ENCODE peak calls at places on chromosomes 4 and X, in seven cellular contexts. M is kidney; O is pancreas; W is stomach; G is transverse colon; U is endothelial cell of umbilical vein; N is CD8-positive, alpha-beta memory T cell. V is an unnamed sample. For H3K4me1, the result is how much of the 10 kb centered on the place peaks cover.

GRCh38 chr4:65502151-65502691 is 168.1 kb downstream of the EPHA5 start:
- DNase-seq in G (no peak), W (no peak), M (no peak), U (peak), N (no peak), O (no peak), V (no peak)

GRCh38 chr4:127506283-127506682 is 126.5 kb upstream of the INTU start:
- DNase-seq in O (no peak), M (no peak), W (no peak), N (no peak), U (no peak), G (no peak), V (no peak)

GRCh38 chr4:73726000-73726399 is 14.4 kb upstream of the CXCL8 start:
- DNase-seq in G (no peak), O (no peak), N (no peak), W (no peak), M (no peak), U (peak), V (no peak)

GRCh38 chrX:115560211-115560977 is 580 bp upstream of the PLS3 start:
- DNase-seq in N (no peak), W (no peak), U (peak), M (no peak), O (peak), G (no peak), V (no peak)

GRCh38 chrX:118694628-118695027 is 32.8 kb upstream of the IL13RA1 start:
- DNase-seq in O (no peak), U (peak), G (no peak), W (no peak), N (no peak), M (no peak), V (no peak)

GRCh38 chrX:76931518-76931917 is 504.0 kb downstream of the MAGEE1 start:
- DNase-seq in O (no peak), W (no peak), G (no peak), N (no peak), U (no peak), M (no peak), V (no peak)

GRCh38 chr4:97367878-97368277 is 775.4 kb downstream of the STPG2 start:
- DNase-seq in W (no peak), M (no peak), U (peak), O (no peak), N (no peak), G (no peak), V (no peak)

GRCh38 chrX:72062890-72063289 is 68.8 kb downstream of the RTL5 start:
- DNase-seq in U (no peak), N (no peak), W (no peak), O (peak), G (no peak), M (no peak), V (no peak)

GRCh38 chrX:120794525-120794975 is 81.1 kb downstream of the CT47B1 start:
- DNase-seq in N (no peak), M (no peak), G (no peak), U (peak), W (no peak), O (no peak), V (no peak)

GRCh38 chrX:40098264-40099045 is 697 bp upstream of the BCOR start:
- DNase-seq in G (peak), W (no peak), O (peak), U (peak), N (peak), M (no peak), V (no peak)

GRCh38 chr4:2924286-2924685 is 38.9 kb downstream of the NOP14 start:
- DNase-seq in U (no peak), W (peak), N (no peak), G (no peak), O (peak), M (peak), V (no peak)

GRCh38 chrX:132751043-132751690 is 207.3 kb downstream of the HS6ST2 start:
- DNase-seq in N (no peak), W (no peak), U (no peak), O (no peak), M (no peak), G (no peak), V (no peak)

GRCh38 chr4:6331018-6331417 is 61.4 kb downstream of the WFS1 start:
- DNase-seq in M (no peak), W (no peak), N (no peak), U (no peak), G (peak), O (no peak), V (no peak)

GRCh38 chr4:113574636-113575103 is 186.9 kb downstream of the CAMK2D start:
- DNase-seq in U (peak), G (no peak), W (no peak), O (no peak), M (no peak), N (no peak), V (no peak)

GRCh38 chr4:97104006-97104405 is 1039.3 kb downstream of the STPG2 start:
- DNase-seq in U (no peak), W (no peak), G (no peak), O (no peak), M (no peak), N (no peak), V (no peak)

GRCh38 chr4:52684896-52685295 is 25.8 kb upstream of the USP46 start:
- DNase-seq in U (no peak), O (no peak), W (no peak), G (no peak), N (no peak), M (no peak), V (no peak)

GRCh38 chr4:20273793-20274192 is 22.1 kb downstream of the SLIT2 start:
- DNase-seq in N (no peak), G (no peak), U (no peak), W (no peak), O (no peak), M (no peak), V (no peak)

GRCh38 chr4:26069218-26069617 is 155.2 kb downstream of the SMIM20 start:
- DNase-seq in G (no peak), W (no peak), N (no peak), U (no peak), M (no peak), O (no peak), V (no peak)

GRCh38 chrX:15751160-15751819 is 13.2 kb downstream of the CA5B start:
- DNase-seq in O (no peak), N (no peak), W (no peak), M (no peak), U (peak), G (no peak), V (peak)

GRCh38 chr4:173242466-173243250 is 74.0 kb downstream of the GALNT7 start:
- DNase-seq in O (no peak), W (no peak), M (no peak), N (no peak), G (no peak), U (no peak), V (no peak)

GRCh38 chr4:173246719-173247118 is 78.1 kb downstream of the GALNT7 start:
- DNase-seq in M (no peak), W (no peak), O (no peak), U (no peak), N (no peak), G (no peak), V (no peak)

GRCh38 chr4:173240696-173241095 is 72.1 kb downstream of the GALNT7 start:
- DNase-seq in M (no peak), W (no peak), O (no peak), N (no peak), U (no peak), G (no peak), V (no peak)

GRCh38 chr4:173243917-173244658 is 75.5 kb downstream of the GALNT7 start:
- DNase-seq in G (no peak), U (no peak), W (no peak), N (no peak), O (no peak), M (no peak), V (no peak)

GRCh38 chr4:173243321-173243720 is 74.7 kb downstream of the GALNT7 start:
- DNase-seq in M (no peak), U (no peak), G (no peak), W (no peak), O (no peak), N (no peak), V (no peak)
- H3K4me3 ChIP-seq in M (no peak), U (no peak), G (no peak), W (no peak), O (no peak), N (no peak), V (no peak)

GRCh38 chrX:18619288-18619687 is 52.6 kb downstream of the RS1 start:
- DNase-seq in N (no peak), M (no peak), W (no peak), G (no peak), U (no peak), O (no peak), V (no peak)

GRCh38 chrX:18620349-18620748 is 51.6 kb downstream of the RS1 start:
- DNase-seq in W (peak), O (peak), U (no peak), N (no peak), G (peak), M (no peak), V (no peak)

GRCh38 chrX:18617351-18617750 is 54.6 kb downstream of the RS1 start:
- DNase-seq in U (peak), N (no peak), M (no peak), W (no peak), G (peak), O (peak), V (no peak)

GRCh38 chrX:18613930-18614639 is 57.8 kb downstream of the RS1 start:
- DNase-seq in O (no peak), U (no peak), G (no peak), M (no peak), W (no peak), N (no peak), V (no peak)

DNA sequence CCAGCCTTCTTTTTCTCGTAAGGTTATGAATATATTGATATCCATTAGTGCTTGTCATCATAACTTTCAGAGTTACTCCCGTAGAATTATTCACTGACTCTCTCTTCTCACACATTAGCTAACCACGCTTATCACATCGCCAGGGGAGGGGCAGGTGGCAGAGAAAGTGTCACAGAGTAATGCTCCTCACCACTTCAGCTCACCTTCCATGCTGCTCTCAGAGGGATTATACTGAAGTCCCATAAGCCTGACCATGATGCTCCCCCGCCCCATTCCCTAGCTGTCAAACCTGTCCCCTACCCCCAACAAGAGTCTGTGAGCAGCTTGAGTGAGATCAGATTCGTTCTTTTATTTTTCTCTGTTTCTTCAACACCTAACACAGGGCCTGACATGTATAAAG is 55.2 kb downstream of the RS1 start:
- DNase-seq in W (no peak), N (no peak), O (no peak), M (no peak), U (no peak), G (peak), V (no peak)
- H3K27ac ChIP-seq in W (peak), N (no peak), O (no peak), M (no peak), U (no peak), G (no peak), V (no peak)

DNA sequence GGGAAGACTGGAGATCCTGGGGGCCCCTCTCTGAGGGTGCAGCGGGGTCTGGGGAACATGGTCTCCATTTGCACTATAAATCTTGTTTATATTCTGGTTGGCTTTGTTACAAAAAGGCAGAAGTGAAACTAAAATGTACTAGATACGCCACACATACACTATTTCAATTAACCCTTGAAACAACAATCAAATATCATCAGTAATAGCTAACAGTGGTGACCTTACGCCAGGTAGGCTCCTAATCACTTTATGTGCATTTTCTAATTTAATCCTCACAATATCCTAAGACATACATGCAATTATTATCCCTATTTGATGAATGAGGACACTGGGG is 35.1 kb downstream of the TBC1D9 start:
- DNase-seq in W (no peak), O (no peak), G (no peak), N (no peak), M (no peak), U (no peak), V (no peak)
- H3K4me1 ChIP-seq in W (under half), O (under half), G (under half), N (under half), M (under half), U (under half), V (under half)

GRCh38 chr4:38856046-38856445 is 571 bp downstream of the TLR6 start:
- DNase-seq in N (no peak), W (no peak), M (no peak), G (no peak), O (no peak), U (no peak), V (no peak)
- H3K4me3 ChIP-seq in N (peak), W (no peak), M (peak), G (peak), O (no peak), U (no peak), V (peak)

GRCh38 chr4:77127837-77128621 is 29.0 kb upstream of the CCNG2 start:
- DNase-seq in U (no peak), O (no peak), W (no peak), N (no peak), G (no peak), M (no peak), V (no peak)
- H3K27ac ChIP-seq in U (no peak), O (no peak), W (no peak), N (no peak), G (no peak), M (no peak), V (no peak)

GRCh38 chr4:99161700-99162099 is 17.6 kb upstream of the ADH4 start:
- DNase-seq in N (no peak), M (no peak), G (no peak), U (no peak), W (no peak), O (no peak), V (no peak)
- H3K4me1 ChIP-seq in N (under half), M (under half), G (under half), U (under half), W (under half), O (under half), V (under half)

GRCh38 chr4:129344058-129344457 is 248.1 kb downstream of the C4orf33 start:
- DNase-seq in N (no peak), G (peak), U (peak), M (no peak), W (no peak), O (peak), V (no peak)
- H3K4me3 ChIP-seq in N (no peak), G (peak), U (no peak), M (no peak), W (no peak), O (no peak), V (no peak)

DNA sequence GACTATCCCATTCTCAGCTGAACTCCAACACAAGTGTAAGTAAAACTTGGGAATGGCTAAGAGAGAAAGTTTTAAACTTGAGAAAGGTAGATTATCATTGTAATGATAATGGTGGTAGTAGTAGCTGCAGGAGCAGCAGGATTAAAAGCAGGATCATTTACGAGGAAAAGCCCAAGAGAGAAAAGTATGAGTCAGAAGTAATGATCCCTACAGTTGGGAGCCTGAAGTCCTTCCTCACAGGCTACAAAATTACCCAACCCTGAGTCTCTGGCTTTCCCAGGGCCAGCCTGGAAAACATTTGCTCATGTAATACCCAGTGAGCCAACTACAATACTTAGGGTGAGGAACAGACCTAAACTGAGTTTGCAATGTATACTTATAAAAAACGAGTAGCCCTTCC is 4.4 kb upstream of the PRDM8 start:
- DNase-seq in M (no peak), G (no peak), N (no peak), U (no peak), W (no peak), O (no peak), V (no peak)
- H3K27ac ChIP-seq in M (no peak), G (no peak), N (no peak), U (no peak), W (no peak), O (no peak), V (no peak)

GRCh38 chrX:20437678-20438077 is 171.0 kb upstream of the RPS6KA3 start:
- DNase-seq in G (no peak), N (no peak), U (peak), O (no peak), W (no peak), M (no peak), V (no peak)

GRCh38 chrX:20441123-20441522 is 174.4 kb upstream of the RPS6KA3 start:
- DNase-seq in M (no peak), W (no peak), N (no peak), G (no peak), O (no peak), U (no peak), V (no peak)

GRCh38 chrX:20435913-20436312 is 169.2 kb upstream of the RPS6KA3 start:
- DNase-seq in U (no peak), W (no peak), G (no peak), M (no peak), N (no peak), O (no peak), V (no peak)

GRCh38 chrX:20442597-20442996 is 175.9 kb upstream of the RPS6KA3 start:
- DNase-seq in O (peak), U (peak), G (peak), N (peak), W (peak), M (peak), V (peak)

GRCh38 chrX:20438871-20439526 is 172.3 kb upstream of the RPS6KA3 start:
- DNase-seq in W (no peak), N (no peak), O (no peak), M (no peak), G (no peak), U (no peak), V (no peak)
- H3K4me1 ChIP-seq in W (under half), N (half or more), O (under half), M (under half), G (under half), U (under half), V (under half)

GRCh38 chr4:144355809-144356757 is 215.6 kb upstream of the GYPA start:
- DNase-seq in U (peak), O (no peak), M (no peak), W (no peak), N (no peak), G (peak), V (no peak)
- H3K4me3 ChIP-seq in U (no peak), O (no peak), M (no peak), W (no peak), N (no peak), G (no peak), V (no peak)